ENCODE peak calls at places on chromosomes 11 and 22, in ten cellular contexts. V, Y, P, L, I, D, O, S, N and Q are unnamed samples.

GRCh38 chr11:9264381-9265210 is 554 bp downstream of the DENND5A start:
- DNase-seq in V (peak), Y (no peak), P (peak), L (peak), I (peak), D (peak), O (peak), S (peak), N (peak), Q (peak)

GRCh38 chr11:15794361-15795150 is 561.8 kb downstream of the SOX6 start:
- DNase-seq in V (no peak), Y (no peak), P (no peak), L (no peak), I (no peak), D (no peak), O (no peak), S (no peak), N (no peak), Q (no peak)

GRCh38 chr22:30238661-30239420 is 7.7 kb downstream of the LIF start:
- DNase-seq in V (no peak), Y (no peak), P (peak), L (no peak), I (no peak), D (no peak), O (no peak), S (no peak), N (no peak), Q (peak)

GRCh38 chr22:34038801-34039200 is 118.5 kb upstream of the LARGE1 start:
- DNase-seq in V (no peak), Y (no peak), P (no peak), L (no peak), I (no peak), D (no peak), O (no peak), S (no peak), N (no peak), Q (no peak)

GRCh38 chr11:130725417-130726233 is 190.7 kb downstream of the SNX19 start:
- DNase-seq in V (no peak), Y (no peak), P (no peak), L (no peak), I (no peak), D (no peak), O (no peak), S (peak), N (no peak), Q (no peak)

GRCh38 chr11:69598147-69598546 is 42.8 kb upstream of the CCND1 start:
- DNase-seq in V (no peak), Y (no peak), P (no peak), L (no peak), I (no peak), D (peak), O (no peak), S (no peak), N (no peak), Q (no peak)

GRCh38 chr11:112318661-112319060 is 58.0 kb upstream of the PLET1 start:
- DNase-seq in V (no peak), Y (no peak), P (no peak), L (no peak), I (no peak), D (no peak), O (no peak), S (no peak), N (no peak), Q (no peak)

GRCh38 chr11:88555018-88555828 is 217.7 kb upstream of the CTSC start:
- DNase-seq in V (peak), Y (no peak), P (no peak), L (no peak), I (no peak), D (no peak), O (peak), S (peak), N (peak), Q (no peak)

GRCh38 chr11:88522624-88523361 is 185.3 kb upstream of the CTSC start:
- DNase-seq in V (no peak), Y (no peak), P (no peak), L (no peak), I (no peak), D (no peak), O (no peak), S (no peak), N (no peak), Q (no peak)

GRCh38 chr11:86519064-86519911 is 144.6 kb downstream of the CCDC81 start:
- DNase-seq in V (peak), Y (no peak), P (no peak), L (peak), I (no peak), D (no peak), O (no peak), S (peak), N (peak), Q (peak)

GRCh38 chr11:65032216-65032615 is 5.0 kb downstream of the SNX15 start:
- DNase-seq in V (no peak), Y (no peak), P (no peak), L (no peak), I (no peak), D (no peak), O (no peak), S (no peak), N (no peak), Q (no peak)

GRCh38 chr22:22318723-22319465 is 74.3 kb downstream of the VPREB1 start:
- DNase-seq in V (no peak), Y (no peak), P (no peak), L (no peak), I (no peak), D (no peak), O (no peak), S (no peak), N (no peak), Q (no peak)

GRCh38 chr22:31346255-31346732 is at the start of gene PATZ1:
- DNase-seq in V (peak), Y (peak), P (peak), L (peak), I (peak), D (peak), O (peak), S (no peak), N (no peak), Q (peak)

GRCh38 chr22:37334859-37335818 is 52.8 kb downstream of the CYTH4 start:
- DNase-seq in V (no peak), Y (no peak), P (no peak), L (no peak), I (no peak), D (no peak), O (no peak), S (peak), N (no peak), Q (no peak)

GRCh38 chr22:17570851-17571631 is 7.7 kb downstream of the SLC25A18 start:
- DNase-seq in V (no peak), Y (no peak), P (peak), L (peak), I (no peak), D (peak), O (peak), S (peak), N (peak), Q (peak)

GRCh38 chr11:24697722-24698121 is 200.9 kb downstream of the LUZP2 start:
- DNase-seq in V (no peak), Y (no peak), P (no peak), L (no peak), I (no peak), D (no peak), O (no peak), S (peak), N (no peak), Q (no peak)

GRCh38 chr22:29517215-29517908 is 36.2 kb downstream of the THOC5 start:
- DNase-seq in V (no peak), Y (no peak), P (peak), L (peak), I (no peak), D (no peak), O (no peak), S (no peak), N (no peak), Q (no peak)

GRCh38 chr11:99320769-99321290 is 300.1 kb downstream of the CNTN5 start:
- DNase-seq in V (no peak), Y (no peak), P (no peak), L (no peak), I (no peak), D (no peak), O (no peak), S (no peak), N (no peak), Q (no peak)

GRCh38 chr11:34030386-34030785 is 21.1 kb upstream of the CAPRIN1 start:
- DNase-seq in V (no peak), Y (no peak), P (no peak), L (no peak), I (no peak), D (no peak), O (no peak), S (peak), N (no peak), Q (no peak)

GRCh38 chr11:36010010-36010740 is 66.3 kb downstream of the LDLRAD3 start:
- DNase-seq in V (no peak), Y (no peak), P (no peak), L (no peak), I (no peak), D (no peak), O (no peak), S (peak), N (no peak), Q (no peak)

GRCh38 chr11:30653606-30654005 is 67.5 kb upstream of the MPPED2 start:
- DNase-seq in V (no peak), Y (no peak), P (no peak), L (no peak), I (no peak), D (no peak), O (no peak), S (peak), N (no peak), Q (no peak)

GRCh38 chr11:26830757-26831156 is 108.9 kb upstream of the SLC5A12 start:
- DNase-seq in V (no peak), Y (no peak), P (no peak), L (no peak), I (no peak), D (no peak), O (no peak), S (no peak), N (no peak), Q (no peak)

GRCh38 chr11:1896468-1896867 is 4.8 kb upstream of the PRR33 start:
- DNase-seq in V (no peak), Y (no peak), P (no peak), L (no peak), I (no peak), D (no peak), O (no peak), S (no peak), N (no peak), Q (no peak)

GRCh38 chr11:113286509-113287497 is 27.6 kb upstream of the TTC12 start:
- DNase-seq in V (no peak), Y (no peak), P (no peak), L (no peak), I (no peak), D (no peak), O (no peak), S (no peak), N (no peak), Q (no peak)

GRCh38 chr11:78418584-78419211 is 1.1 kb upstream of the GAB2 start:
- DNase-seq in V (no peak), Y (no peak), P (no peak), L (no peak), I (no peak), D (no peak), O (no peak), S (no peak), N (no peak), Q (no peak)

GRCh38 chr11:82899191-82899820 is 924 bp downstream of the PRCP start:
- DNase-seq in V (no peak), Y (peak), P (no peak), L (no peak), I (peak), D (no peak), O (no peak), S (no peak), N (no peak), Q (no peak)

GRCh38 chr11:72683782-72684200 is 9.6 kb upstream of the PDE2A start:
- DNase-seq in V (peak), Y (peak), P (peak), L (peak), I (peak), D (no peak), O (peak), S (peak), N (no peak), Q (peak)

GRCh38 chr22:23392420-23393121 is 187.5 kb downstream of the IGLL1 start:
- DNase-seq in V (no peak), Y (no peak), P (no peak), L (no peak), I (no peak), D (no peak), O (no peak), S (no peak), N (no peak), Q (no peak)

GRCh38 chr22:46546466-46547178 is 9.2 kb upstream of the CELSR1 start:
- DNase-seq in V (peak), Y (no peak), P (no peak), L (peak), I (no peak), D (no peak), O (no peak), S (no peak), N (no peak), Q (peak)

GRCh38 chr11:61967924-61968757 is 707 bp upstream of the FTH1 start:
- DNase-seq in V (peak), Y (peak), P (peak), L (peak), I (peak), D (peak), O (no peak), S (no peak), N (no peak), Q (peak)

GRCh38 chr11:129321076-129321475 is 54.6 kb upstream of the BARX2 start:
- DNase-seq in V (no peak), Y (no peak), P (no peak), L (no peak), I (no peak), D (no peak), O (no peak), S (no peak), N (no peak), Q (no peak)

GRCh38 chr22:47146391-47146790 is 383.9 kb downstream of the TBC1D22A start:
- DNase-seq in V (no peak), Y (no peak), P (no peak), L (no peak), I (no peak), D (no peak), O (no peak), S (no peak), N (no peak), Q (no peak)

GRCh38 chr11:78857688-78858087 is 283.0 kb upstream of the NARS2 start:
- DNase-seq in V (no peak), Y (no peak), P (no peak), L (no peak), I (no peak), D (no peak), O (no peak), S (no peak), N (no peak), Q (no peak)

GRCh38 chr11:8604078-8604723 is 10.2 kb upstream of the STK33 start:
- DNase-seq in V (peak), Y (no peak), P (peak), L (no peak), I (peak), D (no peak), O (no peak), S (peak), N (peak), Q (peak)

GRCh38 chr11:108587109-108587508 is 6.5 kb downstream of the EXPH5 start:
- DNase-seq in V (no peak), Y (no peak), P (no peak), L (no peak), I (no peak), D (no peak), O (no peak), S (no peak), N (no peak), Q (no peak)

GRCh38 chr11:108586600-108586999 is 7.0 kb downstream of the EXPH5 start:
- DNase-seq in V (no peak), Y (no peak), P (no peak), L (no peak), I (no peak), D (no peak), O (no peak), S (no peak), N (no peak), Q (no peak)

GRCh38 chr11:108591893-108592292 is 1.7 kb downstream of the EXPH5 start:
- DNase-seq in V (no peak), Y (no peak), P (no peak), L (no peak), I (no peak), D (no peak), O (no peak), S (no peak), N (no peak), Q (no peak)

GRCh38 chr11:108588287-108588686 is 5.3 kb downstream of the EXPH5 start:
- DNase-seq in V (no peak), Y (no peak), P (no peak), L (no peak), I (no peak), D (no peak), O (no peak), S (no peak), N (no peak), Q (no peak)

GRCh38 chr11:108589136-108589535 is 4.4 kb downstream of the EXPH5 start:
- DNase-seq in V (no peak), Y (no peak), P (no peak), L (no peak), I (no peak), D (no peak), O (no peak), S (no peak), N (no peak), Q (no peak)
- H3K4me3 ChIP-seq in V (no peak), Y (no peak), P (no peak), L (no peak), I (no peak), D (no peak), O (no peak), S (no peak), N (no peak), Q (no peak)

GRCh38 chr22:38981005-38981658 is 1.0 kb upstream of the APOBEC3B start:
- DNase-seq in V (no peak), Y (peak), P (no peak), L (no peak), I (no peak), D (no peak), O (no peak), S (peak), N (no peak), Q (no peak)

GRCh38 chr22:38984224-38984623 is 2.1 kb downstream of the APOBEC3B start:
- DNase-seq in V (no peak), Y (no peak), P (no peak), L (no peak), I (no peak), D (no peak), O (no peak), S (no peak), N (no peak), Q (no peak)

GRCh38 chr22:38982008-38982927 is at the start of gene APOBEC3B:
- DNase-seq in V (peak), Y (peak), P (no peak), L (peak), I (peak), D (peak), O (peak), S (peak), N (peak), Q (peak)

GRCh38 chr22:38986629-38987028 is 4.5 kb downstream of the APOBEC3B start:
- DNase-seq in V (no peak), Y (no peak), P (no peak), L (no peak), I (no peak), D (no peak), O (no peak), S (no peak), N (no peak), Q (no peak)

DNA sequence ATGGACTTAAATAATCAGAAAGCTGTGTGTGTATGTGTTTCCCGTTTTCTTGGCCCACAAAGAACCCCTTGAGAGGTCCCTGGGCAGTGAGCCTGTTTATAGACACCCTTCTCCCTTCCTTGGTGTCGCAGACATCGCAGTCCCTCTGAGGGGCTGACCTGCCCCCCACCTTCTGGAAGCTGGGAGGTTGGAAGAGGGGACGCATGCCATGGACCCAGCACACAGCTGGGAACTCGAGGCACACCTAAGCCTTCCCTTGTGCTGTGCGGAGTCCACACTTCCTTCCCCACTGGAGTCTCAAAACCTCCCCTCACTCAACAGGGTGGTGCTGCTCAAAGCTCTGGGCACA is 514 bp upstream of the APOBEC3B start:
- DNase-seq in V (no peak), Y (no peak), P (no peak), L (no peak), I (no peak), D (no peak), O (no peak), S (no peak), N (no peak), Q (no peak)
- H3K4me3 ChIP-seq in V (no peak), Y (no peak), P (peak), L (peak), I (peak), D (peak), O (peak), S (peak), N (peak), Q (no peak)

DNA sequence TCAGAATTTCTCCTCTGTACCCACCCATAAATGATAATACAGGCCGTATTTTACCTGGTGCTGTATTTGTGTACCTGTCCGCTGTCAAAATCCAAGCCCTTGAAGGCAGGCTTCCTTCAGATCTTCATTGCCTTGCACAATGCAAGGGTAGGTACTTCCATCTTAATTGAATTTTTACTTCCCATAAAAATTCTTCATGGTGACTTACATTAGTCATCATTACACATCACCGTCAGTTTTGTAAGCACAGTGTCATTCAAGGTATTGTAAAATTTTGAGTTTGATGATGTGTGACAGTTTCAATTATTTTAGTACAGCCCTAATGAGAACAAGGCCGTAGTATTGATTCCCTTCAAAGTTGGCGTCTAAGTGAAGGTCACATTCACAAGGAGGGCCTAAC is 770 bp upstream of the TSG101 start:
- DNase-seq in V (peak), Y (no peak), P (no peak), L (no peak), I (no peak), D (no peak), O (no peak), S (peak), N (peak), Q (no peak)
- H3K4me3 ChIP-seq in V (peak), Y (peak), P (peak), L (peak), I (peak), D (peak), O (peak), S (peak), N (peak), Q (peak)

GRCh38 chr22:43919106-43919965 is 4.3 kb upstream of the PNPLA3 start:
- DNase-seq in V (no peak), Y (no peak), P (no peak), L (no peak), I (no peak), D (no peak), O (no peak), S (no peak), N (no peak), Q (no peak)
- H3K4me3 ChIP-seq in V (no peak), Y (no peak), P (no peak), L (no peak), I (no peak), D (no peak), O (no peak), S (no peak), N (no peak), Q (no peak)

GRCh38 chr22:19691721-19692341 is 22.5 kb upstream of the SEPTIN5 start:
- DNase-seq in V (peak), Y (no peak), P (no peak), L (no peak), I (no peak), D (peak), O (no peak), S (peak), N (peak), Q (no peak)
- H3K4me3 ChIP-seq in V (peak), Y (no peak), P (no peak), L (peak), I (no peak), D (peak), O (peak), S (peak), N (no peak), Q (peak)

GRCh38 chr11:122690801-122691649 is 35.5 kb downstream of the UBASH3B start:
- DNase-seq in V (no peak), Y (peak), P (no peak), L (peak), I (no peak), D (no peak), O (no peak), S (no peak), N (peak), Q (peak)

GRCh38 chr11:122695076-122695620 is 39.6 kb downstream of the UBASH3B start:
- DNase-seq in V (no peak), Y (no peak), P (no peak), L (no peak), I (no peak), D (no peak), O (no peak), S (no peak), N (no peak), Q (no peak)

GRCh38 chr11:122690292-122690691 is 34.8 kb downstream of the UBASH3B start:
- DNase-seq in V (no peak), Y (no peak), P (no peak), L (no peak), I (no peak), D (no peak), O (no peak), S (no peak), N (no peak), Q (no peak)

GRCh38 chr11:122692444-122692843 is 36.9 kb downstream of the UBASH3B start:
- DNase-seq in V (no peak), Y (no peak), P (no peak), L (no peak), I (no peak), D (no peak), O (no peak), S (no peak), N (no peak), Q (no peak)

GRCh38 chr11:122691751-122692150 is 36.2 kb downstream of the UBASH3B start:
- DNase-seq in V (no peak), Y (no peak), P (no peak), L (no peak), I (no peak), D (no peak), O (no peak), S (no peak), N (no peak), Q (no peak)
- H3K4me3 ChIP-seq in V (no peak), Y (no peak), P (no peak), L (no peak), I (no peak), D (no peak), O (no peak), S (no peak), N (no peak), Q (no peak)